ENCODE peak calls at places on chromosome 16, in six cellular contexts. X is fibroblast of lung, L is GM12864, J is right cardiac atrium, G is ascending aorta, Y is foreskin fibroblast. F is an unnamed sample.

GRCh38 chr16:2514333-2515179 is 804 bp downstream of the ATP6V0C start:
- DNase-seq in G (no peak), L (no peak), X (no peak), Y (no peak), J (no peak), F (no peak)

GRCh38 chr16:11401161-11402050 is 56.1 kb downstream of the RMI2 start:
- DNase-seq in G (no peak), X (no peak), Y (no peak), L (no peak), J (peak), F (no peak)

GRCh38 chr16:50259334-50260205 is 6.8 kb upstream of the ADCY7 start:
- DNase-seq in J (peak), X (peak), Y (peak), L (no peak), G (no peak), F (no peak)

GRCh38 chr16:78321611-78322010 is 222.2 kb downstream of the WWOX start:
- DNase-seq in G (no peak), J (no peak), X (no peak), L (no peak), Y (no peak), F (no peak)

GRCh38 chr16:20849587-20850390 is 43.5 kb downstream of the REXO5 start:
- DNase-seq in X (peak), Y (peak), G (no peak), J (peak), L (no peak), F (no peak)

GRCh38 chr16:73268311-73268997 is 220.5 kb upstream of the ZFHX3 start:
- DNase-seq in Y (no peak), G (no peak), L (no peak), J (no peak), X (peak), F (no peak)

GRCh38 chr16:61146429-61146828 is 889.8 kb downstream of the CDH8 start:
- DNase-seq in G (no peak), X (no peak), J (no peak), L (no peak), Y (no peak), F (no peak)

GRCh38 chr16:67150058-67150832 is 553 bp downstream of the B3GNT9 start:
- DNase-seq in J (peak), G (no peak), Y (peak), L (no peak), X (peak), F (no peak)

GRCh38 chr16:89325861-89326471 is 108.5 kb downstream of the ZNF778 start:
- DNase-seq in L (no peak), J (no peak), G (no peak), Y (peak), X (peak), F (peak)

GRCh38 chr16:58197314-58198012 is 443 bp downstream of the CSNK2A2 start:
- DNase-seq in G (no peak), Y (no peak), L (no peak), X (no peak), J (peak), F (no peak)

GRCh38 chr16:66900721-66901441 is 17.8 kb downstream of the CDH16 start:
- DNase-seq in G (no peak), Y (no peak), X (no peak), L (no peak), J (peak), F (no peak)

GRCh38 chr16:3087243-3087791 is 11.8 kb downstream of the ZSCAN10 start:
- DNase-seq in Y (no peak), X (no peak), L (no peak), J (peak), G (no peak), F (no peak)

GRCh38 chr16:84514874-84515835 is 10.7 kb upstream of the MEAK7 start:
- DNase-seq in X (no peak), G (no peak), L (peak), J (no peak), Y (no peak), F (no peak)

GRCh38 chr16:80670170-80670865 is 129.5 kb downstream of the DYNLRB2 start:
- DNase-seq in Y (no peak), G (no peak), L (no peak), J (no peak), X (no peak), F (no peak)

GRCh38 chr16:11392041-11392581 is 46.9 kb downstream of the RMI2 start:
- DNase-seq in Y (no peak), X (no peak), J (no peak), G (no peak), L (no peak), F (no peak)

GRCh38 chr16:14509055-14509454 is 121.0 kb downstream of the PARN start:
- DNase-seq in L (no peak), J (no peak), Y (no peak), X (peak), G (no peak), F (peak)

GRCh38 chr16:66996324-66996982 is 8.1 kb downstream of the CES4A start:
- DNase-seq in L (no peak), G (peak), X (peak), J (no peak), Y (peak), F (peak)

GRCh38 chr16:89119161-89119621 is 25.5 kb downstream of the ACSF3 start:
- DNase-seq in G (no peak), J (peak), X (no peak), Y (no peak), L (no peak), F (no peak)

GRCh38 chr16:58194790-58195189 is 3.1 kb downstream of the CSNK2A2 start:
- DNase-seq in L (no peak), G (no peak), X (no peak), Y (no peak), J (no peak), F (no peak)

GRCh38 chr16:80166082-80166481 is 374.7 kb upstream of the DYNLRB2 start:
- DNase-seq in L (no peak), J (no peak), X (no peak), G (no peak), Y (no peak), F (no peak)

GRCh38 chr16:5444181-5444580 is 346.6 kb upstream of the EEF2KMT start:
- DNase-seq in X (no peak), J (no peak), L (no peak), G (no peak), Y (no peak), F (no peak)

GRCh38 chr16:46629331-46629843 is 8.2 kb upstream of the SHCBP1 start:
- DNase-seq in Y (peak), G (no peak), J (no peak), X (peak), L (no peak), F (no peak)

GRCh38 chr16:24577167-24577566 is 37.8 kb downstream of the RBBP6 start:
- DNase-seq in Y (peak), J (no peak), G (no peak), X (peak), L (no peak), F (no peak)

DNA sequence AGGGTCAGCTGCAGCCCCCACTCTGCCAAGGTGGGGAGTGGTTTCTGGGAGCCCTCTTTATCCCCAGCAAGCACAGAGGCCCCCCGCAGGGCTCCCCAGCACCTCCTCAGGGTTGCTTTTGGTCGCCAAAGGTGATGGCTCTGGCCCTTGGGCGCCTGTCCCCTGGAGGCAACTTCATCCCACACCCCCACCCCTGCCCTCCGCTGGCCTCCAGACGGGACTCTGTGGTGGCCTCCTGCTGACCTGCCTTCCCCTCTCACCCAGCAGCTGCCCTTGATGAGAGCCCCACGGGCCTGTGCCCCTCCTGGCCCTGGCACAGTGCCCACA is 7.8 kb upstream of the RHOT2 start:
- DNase-seq in Y (no peak), J (no peak), G (no peak), X (no peak), L (no peak), F (no peak)
- H3K4me3 ChIP-seq in Y (no peak), J (no peak), G (no peak), X (no peak), L (no peak), F (no peak)

DNA sequence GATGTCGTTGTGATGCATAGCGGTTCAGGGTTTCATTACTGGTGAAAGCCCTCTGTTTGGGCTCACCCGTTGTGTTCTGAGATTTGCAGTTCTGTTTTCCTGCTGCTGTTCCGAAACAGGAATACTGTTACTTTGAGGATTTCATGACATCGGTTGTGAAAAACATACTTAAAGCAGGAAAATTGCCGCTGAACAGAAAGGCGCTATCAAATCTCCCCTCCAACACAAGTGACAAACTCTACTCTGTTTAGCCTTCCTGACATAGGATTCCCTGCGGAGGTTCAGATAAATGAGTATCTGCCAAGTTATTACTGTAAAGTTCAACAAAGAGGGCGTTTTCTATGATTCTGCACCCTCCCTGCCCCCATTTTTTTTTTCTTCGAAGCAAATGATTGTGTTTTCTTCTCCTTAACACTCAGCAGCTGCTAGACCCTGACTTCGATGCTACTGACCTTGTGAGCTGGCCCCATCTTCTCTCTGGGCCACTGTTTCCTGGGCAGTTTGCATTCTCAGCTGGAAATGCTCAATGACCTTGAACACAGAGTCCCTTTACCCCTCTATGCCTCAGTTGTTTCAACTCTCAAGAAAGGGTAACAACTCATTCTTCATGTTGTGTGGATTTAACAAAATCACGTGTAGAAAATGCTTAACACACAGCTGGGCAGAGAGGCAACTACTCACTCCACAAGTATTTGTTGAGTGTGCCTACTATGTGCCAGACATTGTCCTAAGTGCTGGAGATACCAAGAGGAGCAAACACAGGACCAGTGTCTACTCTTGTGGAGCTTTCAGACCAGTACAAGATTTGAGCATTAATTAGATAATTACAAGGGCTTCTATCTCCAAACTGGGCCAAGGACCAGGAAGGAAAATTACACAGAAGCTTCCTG is 66.0 kb downstream of the IQCK start:
- DNase-seq in J (no peak), X (no peak), G (no peak), L (no peak), Y (no peak), F (no peak)
- H3K4me3 ChIP-seq in J (no peak), X (no peak), G (no peak), L (no peak), Y (no peak), F (no peak)

DNA sequence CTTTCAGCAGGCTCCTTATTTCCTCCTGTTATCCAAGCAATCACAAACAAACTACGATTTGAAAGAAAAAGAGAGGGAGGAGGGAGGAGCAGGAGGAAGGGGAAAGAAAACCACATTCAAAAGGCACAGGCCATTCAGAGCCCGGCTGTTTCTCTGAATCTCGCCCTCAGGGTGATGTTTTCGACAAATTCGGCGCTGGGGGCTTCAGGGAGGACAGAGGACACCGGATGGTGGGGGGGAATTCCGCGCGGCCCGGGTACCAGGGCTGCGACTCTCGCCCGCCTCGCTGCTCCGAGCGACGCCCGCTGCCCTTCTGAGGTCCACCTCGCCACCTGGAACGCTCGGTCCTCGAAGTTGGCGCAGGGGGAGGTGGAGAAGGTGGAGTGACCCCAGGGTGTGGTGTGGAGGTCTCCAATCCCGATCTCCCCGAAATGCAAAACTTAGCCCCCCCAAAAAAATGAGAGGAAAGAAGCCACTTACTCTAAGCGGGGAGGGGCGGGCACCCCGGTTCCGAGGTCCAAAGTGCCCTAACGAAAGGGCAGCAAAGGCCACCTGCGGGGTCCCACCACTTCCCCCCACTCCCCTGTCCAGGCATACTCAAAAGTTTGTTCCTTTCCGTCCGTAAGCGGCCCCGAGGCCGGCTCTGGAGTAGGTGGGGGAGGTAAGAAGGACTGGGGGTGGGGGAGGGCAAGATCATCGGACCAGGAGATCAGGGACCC is 1.2 kb downstream of the TOX3 start:
- DNase-seq in J (peak), G (no peak), L (no peak), Y (no peak), X (no peak), F (no peak)
- H3K4me3 ChIP-seq in J (peak), G (peak), L (no peak), Y (no peak), X (no peak), F (no peak)

DNA sequence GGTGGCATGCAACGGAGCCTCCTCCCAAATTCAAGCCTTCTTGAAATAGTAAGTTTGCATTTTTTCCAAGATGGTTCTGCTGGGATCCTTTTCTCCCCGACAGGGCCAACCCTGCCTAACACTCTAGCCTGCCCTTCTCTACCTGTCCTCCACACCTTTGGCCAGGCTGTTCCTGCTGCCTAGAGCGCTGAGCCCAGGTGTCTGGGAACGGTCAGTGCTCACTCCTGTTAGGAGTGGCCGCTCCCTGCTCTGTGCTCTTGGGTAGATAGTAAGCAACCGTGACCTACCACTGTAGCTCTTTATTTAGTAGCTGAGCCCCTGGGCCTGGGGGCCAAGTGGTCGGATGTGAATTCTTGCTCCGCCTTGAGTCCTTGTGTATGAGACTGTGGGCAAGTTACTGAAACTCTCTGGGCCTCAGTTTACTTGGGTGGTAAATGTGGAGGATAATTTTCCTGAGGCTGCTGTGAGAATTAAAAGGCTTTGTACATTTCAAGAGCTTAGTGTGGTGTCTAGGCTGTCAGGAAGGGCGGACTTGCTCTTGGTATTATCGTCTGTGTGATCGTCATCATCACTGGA is 44.0 kb upstream of the GSE1 start:
- DNase-seq in Y (no peak), X (no peak), L (no peak), J (no peak), G (no peak), F (no peak)
- H3K4me3 ChIP-seq in Y (no peak), X (no peak), L (no peak), J (no peak), G (no peak), F (no peak)

DNA sequence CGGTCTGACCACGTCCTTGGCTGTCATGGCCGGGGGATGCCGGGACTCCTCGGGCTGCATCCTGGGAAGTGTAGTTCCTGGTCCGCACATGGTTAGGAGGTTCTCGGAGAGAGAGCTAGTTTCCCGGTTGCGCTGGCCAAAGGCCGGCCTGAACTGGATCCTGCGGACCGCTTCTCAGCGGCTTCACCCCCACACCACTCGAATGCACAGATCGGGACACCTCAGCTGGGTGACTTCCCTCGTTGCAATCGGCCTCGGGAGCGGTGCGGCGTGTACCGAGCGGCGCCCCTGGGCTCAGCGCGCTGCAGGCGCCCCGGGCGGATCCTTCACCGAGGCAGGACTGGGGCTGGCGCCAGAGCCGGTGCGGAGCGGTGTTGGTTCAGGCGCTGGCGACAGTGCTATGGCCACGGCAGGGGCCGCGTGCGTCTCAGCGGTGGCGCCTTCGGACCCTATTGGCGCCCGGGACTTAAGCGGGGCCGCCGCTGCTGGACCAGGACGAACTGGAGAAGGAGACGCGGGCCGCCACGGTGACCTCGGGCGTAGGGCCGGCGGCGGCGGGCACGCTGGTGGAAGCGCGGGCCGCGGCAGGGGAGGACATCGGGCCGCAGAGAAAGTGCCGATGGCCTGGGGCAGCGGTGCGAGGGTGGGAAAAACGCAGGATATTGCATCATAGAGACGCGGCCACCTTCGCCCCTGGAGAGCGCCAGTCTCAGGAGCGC is 11.5 kb downstream of the ZNF629 start:
- DNase-seq in X (peak), L (peak), G (peak), Y (peak), J (peak), F (peak)
- H3K4me3 ChIP-seq in X (peak), L (peak), G (peak), Y (peak), J (peak), F (peak)

GRCh38 chr16:645852-646678 is 3.1 kb upstream of the WDR90 start:
- DNase-seq in L (no peak), Y (no peak), J (no peak), G (no peak), X (no peak), F (no peak)
- H3K4me3 ChIP-seq in L (no peak), Y (no peak), J (no peak), G (no peak), X (no peak), F (no peak)

GRCh38 chr16:74496054-74496453 is 74.8 kb upstream of the CLEC18B start:
- DNase-seq in G (no peak), L (no peak), Y (no peak), J (no peak), X (no peak), F (no peak)
- H3K4me3 ChIP-seq in G (no peak), L (no peak), Y (no peak), J (no peak), X (no peak), F (no peak)

GRCh38 chr16:54166342-54166865 is 120.2 kb downstream of the IRX3 start:
- DNase-seq in J (no peak), G (no peak), X (no peak), Y (no peak), L (no peak), F (no peak)

GRCh38 chr16:54165174-54165911 is 121.2 kb downstream of the IRX3 start:
- DNase-seq in Y (no peak), J (no peak), L (no peak), G (no peak), X (no peak), F (no peak)

GRCh38 chr16:54171855-54172537 is 114.6 kb downstream of the IRX3 start:
- DNase-seq in J (no peak), G (no peak), L (no peak), X (peak), Y (no peak), F (peak)

GRCh38 chr16:54165912-54166265 is 120.7 kb downstream of the IRX3 start:
- DNase-seq in G (no peak), J (no peak), Y (no peak), L (no peak), X (no peak), F (no peak)

GRCh38 chr16:54169112-54169511 is 117.5 kb downstream of the IRX3 start:
- DNase-seq in J (no peak), G (no peak), X (no peak), L (no peak), Y (no peak), F (no peak)
- H3K4me3 ChIP-seq in J (no peak), G (no peak), X (no peak), L (no peak), Y (no peak), F (no peak)